ENCODE peak calls at places on chromosomes 6 and 20, in nine cellular contexts. Q is HTR-8/SVneo; C is SHP77; M is CD8-positive, alpha-beta memory T cell; G is kidney epithelial cell; I is GM06990; B is HS-27A; W is endothelial cell; L is ovary. D is an unnamed sample.

GRCh38 chr6:142900467-142900961 is 44.5 kb downstream of the HIVEP2 start:
- DNase-seq in Q (no peak), I (no peak), C (no peak), G (no peak), W (no peak), L (no peak), B (no peak), M (no peak), D (no peak)

GRCh38 chr6:21166754-21167153 is 426.8 kb upstream of the SOX4 start:
- DNase-seq in W (no peak), L (no peak), M (no peak), G (no peak), I (no peak), Q (no peak), C (no peak), B (no peak), D (no peak)

GRCh38 chr6:28673800-28674671 is 148.4 kb downstream of the GPX5 start:
- DNase-seq in I (peak), B (no peak), Q (peak), G (no peak), L (peak), W (peak), C (peak), M (no peak), D (peak)

GRCh38 chr6:101402618-101403002 is 9.1 kb downstream of the GRIK2 start:
- DNase-seq in C (peak), W (peak), G (no peak), Q (no peak), B (no peak), L (no peak), M (no peak), I (no peak), D (no peak)

GRCh38 chr6:220736-221475 is 71.4 kb upstream of the DUSP22 start:
- DNase-seq in C (no peak), Q (no peak), B (no peak), G (no peak), I (no peak), M (no peak), W (no peak), L (no peak), D (no peak)

GRCh38 chr20:53434662-53435061 is 159.0 kb downstream of the ZNF217 start:
- DNase-seq in M (no peak), I (no peak), W (no peak), G (no peak), L (no peak), C (peak), Q (no peak), B (no peak), D (no peak)

GRCh38 chr6:113860165-113860955 is 3.2 kb downstream of the MARCKS start:
- DNase-seq in G (no peak), B (no peak), L (peak), W (peak), Q (no peak), M (no peak), I (no peak), C (no peak), D (no peak)

GRCh38 chr6:75205776-75206334 is at the start of gene COL12A1:
- DNase-seq in G (peak), L (peak), Q (peak), C (peak), W (peak), I (peak), M (no peak), B (peak), D (peak)

GRCh38 chr20:3045042-3045815 is 623 bp upstream of the MRPS26 start:
- DNase-seq in Q (peak), W (no peak), I (no peak), C (peak), G (no peak), B (peak), M (peak), L (no peak), D (peak)

GRCh38 chr6:18187701-18188100 is 32.5 kb downstream of the KDM1B start:
- DNase-seq in W (no peak), G (no peak), M (no peak), Q (no peak), I (no peak), B (no peak), C (no peak), L (no peak), D (no peak)

GRCh38 chr6:9875605-9876353 is 539.1 kb downstream of the TFAP2A start:
- DNase-seq in Q (no peak), C (no peak), W (no peak), G (no peak), B (no peak), M (no peak), L (no peak), I (no peak), D (no peak)

GRCh38 chr20:59273699-59274380 is 26.6 kb upstream of the EDN3 start:
- DNase-seq in B (no peak), L (no peak), W (no peak), C (no peak), M (no peak), I (no peak), G (no peak), Q (no peak), D (no peak)

GRCh38 chr6:290111-290932 is 2.0 kb upstream of the DUSP22 start:
- DNase-seq in I (no peak), G (no peak), Q (no peak), M (no peak), L (no peak), B (no peak), W (no peak), C (no peak), D (no peak)